ENCODE peak calls at places on chromosomes 11 and 22, in ten cellular contexts. Q, T, W, B, L, F, X, H, N and K are unnamed samples.

GRCh38 chr11:46361283-46362145 is 14.3 kb downstream of the DGKZ start:
- DNase-seq in Q (peak), T (peak), W (no peak), B (no peak), L (no peak), F (no peak), X (peak), H (peak), N (no peak), K (no peak)

GRCh38 chr11:122354029-122354697 is 238.1 kb upstream of the BLID start:
- DNase-seq in Q (no peak), T (no peak), W (no peak), B (no peak), L (no peak), F (no peak), X (peak), H (no peak), N (no peak), K (no peak)

GRCh38 chr11:76674517-76675400 is 4.2 kb upstream of the LRRC32 start:
- DNase-seq in Q (peak), T (no peak), W (no peak), B (no peak), L (no peak), F (no peak), X (no peak), H (no peak), N (no peak), K (no peak)

GRCh38 chr11:1064167-1064566 is 10.5 kb upstream of the MUC2 start:
- DNase-seq in Q (no peak), T (no peak), W (no peak), B (no peak), L (no peak), F (no peak), X (no peak), H (no peak), N (no peak), K (no peak)

GRCh38 chr11:65429069-65429681 is 6.6 kb downstream of the NEAT1 start:
- DNase-seq in Q (peak), T (no peak), W (peak), B (no peak), L (peak), F (no peak), X (peak), H (peak), N (peak), K (no peak)

GRCh38 chr11:121449626-121450025 is 2.5 kb upstream of the SORL1 start:
- DNase-seq in Q (no peak), T (no peak), W (no peak), B (no peak), L (no peak), F (no peak), X (no peak), H (no peak), N (no peak), K (no peak)

GRCh38 chr11:103659138-103659734 is 377.2 kb upstream of the DDI1 start:
- DNase-seq in Q (no peak), T (no peak), W (no peak), B (no peak), L (peak), F (no peak), X (no peak), H (no peak), N (no peak), K (no peak)

GRCh38 chr11:76007179-76007578 is 192.2 kb downstream of the UVRAG start:
- DNase-seq in Q (no peak), T (no peak), W (no peak), B (no peak), L (no peak), F (no peak), X (no peak), H (no peak), N (no peak), K (no peak)

GRCh38 chr11:15690326-15690725 is 575.6 kb downstream of the INSC start:
- DNase-seq in Q (no peak), T (no peak), W (no peak), B (no peak), L (no peak), F (no peak), X (no peak), H (no peak), N (no peak), K (no peak)

GRCh38 chr22:43890901-43891331 is 897 bp downstream of the PNPLA5 start:
- DNase-seq in Q (no peak), T (peak), W (no peak), B (no peak), L (no peak), F (no peak), X (no peak), H (no peak), N (no peak), K (no peak)

GRCh38 chr11:114398303-114398920 is 1.9 kb downstream of the C11orf71 start:
- DNase-seq in Q (no peak), T (no peak), W (peak), B (no peak), L (peak), F (no peak), X (no peak), H (no peak), N (no peak), K (no peak)

GRCh38 chr11:102453921-102454320 is 1.4 kb upstream of the TMEM123 start:
- DNase-seq in Q (no peak), T (no peak), W (peak), B (no peak), L (no peak), F (no peak), X (no peak), H (no peak), N (no peak), K (no peak)

GRCh38 chr11:15824060-15824459 is 532.3 kb downstream of the SOX6 start:
- DNase-seq in Q (no peak), T (no peak), W (no peak), B (peak), L (no peak), F (no peak), X (no peak), H (no peak), N (no peak), K (no peak)

GRCh38 chr11:94775576-94776327 is 7.6 kb downstream of the AMOTL1 start:
- DNase-seq in Q (no peak), T (no peak), W (no peak), B (no peak), L (no peak), F (no peak), X (no peak), H (no peak), N (no peak), K (no peak)

GRCh38 chr22:20807315-20807752 is 33.4 kb downstream of the SERPIND1 start:
- DNase-seq in Q (peak), T (no peak), W (peak), B (peak), L (peak), F (peak), X (peak), H (no peak), N (no peak), K (no peak)

GRCh38 chr11:30775123-30775522 is 189.0 kb upstream of the MPPED2 start:
- DNase-seq in Q (no peak), T (no peak), W (no peak), B (no peak), L (no peak), F (no peak), X (no peak), H (no peak), N (no peak), K (no peak)
- TF ChIP-seq CTCF in Q (no peak), T (peak), W (no peak), B (no peak), L (no peak), F (no peak), X (no peak), H (no peak), N (no peak), K (no peak)

DNA sequence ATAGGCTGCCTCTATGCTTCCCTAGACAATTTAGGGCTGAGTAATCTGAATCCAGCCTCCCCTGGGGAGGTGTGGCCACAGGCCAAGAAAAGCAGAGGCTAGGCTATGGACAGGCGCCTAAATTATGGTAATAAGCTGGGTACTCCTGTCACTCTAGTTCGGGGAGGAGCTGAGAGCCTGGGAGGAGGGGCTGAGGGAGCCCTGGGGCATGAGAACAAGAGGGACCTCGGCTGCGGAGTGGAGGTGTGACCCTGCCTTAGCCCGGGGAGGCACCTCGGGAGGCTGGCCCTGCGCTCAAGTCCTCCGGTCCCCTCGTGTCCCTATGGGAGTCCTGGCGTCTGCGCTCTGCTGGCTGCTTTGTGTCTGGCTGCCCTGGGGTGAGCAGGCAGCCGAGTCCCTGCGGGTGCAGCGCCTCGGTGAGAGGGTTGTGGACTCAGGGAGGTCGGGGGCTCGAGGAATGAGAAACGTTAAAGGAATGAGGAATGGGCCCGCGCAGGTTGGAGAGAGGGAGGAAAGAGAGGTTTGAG is at the start of gene OTOG:
- DNase-seq in Q (no peak), T (no peak), W (peak), B (no peak), L (peak), F (no peak), X (no peak), H (no peak), N (no peak), K (no peak)
- H3K4me3 ChIP-seq in Q (no peak), T (no peak), W (no peak), B (no peak), L (no peak), F (no peak), X (no peak), H (no peak), N (no peak), K (no peak)

DNA sequence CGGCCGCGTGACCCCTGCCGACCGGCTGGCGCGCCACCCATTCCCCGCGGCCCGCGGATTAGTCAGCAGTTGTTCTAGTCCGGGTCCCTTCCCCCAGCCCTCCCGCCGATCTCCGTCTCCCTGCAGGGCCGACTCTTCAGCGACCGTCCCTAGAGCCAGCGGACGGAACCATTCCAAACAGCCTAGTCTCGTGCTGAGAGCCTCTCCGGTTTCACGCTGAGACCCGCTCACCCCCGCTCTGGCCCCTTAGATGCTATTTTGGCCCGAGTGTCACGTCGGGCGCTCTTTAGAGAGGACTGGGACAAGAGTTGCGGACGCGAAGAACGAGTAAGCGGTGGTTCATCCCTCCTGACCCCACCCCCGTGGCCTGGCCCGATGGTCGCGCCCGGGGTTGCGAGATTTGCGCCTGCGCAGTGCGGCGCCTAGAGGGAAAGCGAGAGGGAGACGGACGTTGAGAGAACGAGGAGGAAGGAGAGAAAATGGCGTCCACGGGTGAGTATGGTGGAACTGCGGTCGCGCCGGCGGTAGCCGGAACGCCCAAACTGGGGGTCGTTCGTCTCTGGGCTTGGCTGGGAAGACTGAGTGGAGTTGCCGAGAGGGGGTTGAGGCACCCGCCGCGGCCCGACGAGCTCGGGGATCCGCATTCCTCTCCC is at the start of the genes EWSR1 and RHBDD3:
- DNase-seq in Q (peak), T (peak), W (peak), B (peak), L (peak), F (peak), X (peak), H (peak), N (peak), K (peak)
- TF ChIP-seq CTCF in Q (no peak), T (no peak), W (no peak), B (no peak), L (no peak), F (no peak), X (no peak), H (no peak), N (no peak), K (no peak)

GRCh38 chr22:25567305-25567704 is 2.8 kb downstream of the GRK3 start:
- DNase-seq in Q (no peak), T (no peak), W (peak), B (no peak), L (no peak), F (no peak), X (no peak), H (no peak), N (no peak), K (no peak)
- H3K4me3 ChIP-seq in Q (peak), T (no peak), W (no peak), B (no peak), L (no peak), F (no peak), X (no peak), H (no peak), N (no peak), K (no peak)

GRCh38 chr11:10298342-10298741 is 4.3 kb upstream of the SBF2 start:
- DNase-seq in Q (peak), T (no peak), W (peak), B (peak), L (peak), F (no peak), X (peak), H (no peak), N (no peak), K (no peak)
- TF ChIP-seq CTCF in Q (peak), T (no peak), W (no peak), B (peak), L (peak), F (no peak), X (peak), H (no peak), N (no peak), K (peak)

GRCh38 chr22:47125603-47126002 is 363.2 kb downstream of the TBC1D22A start:
- DNase-seq in Q (no peak), T (no peak), W (no peak), B (no peak), L (no peak), F (no peak), X (peak), H (no peak), N (no peak), K (no peak)

GRCh38 chr22:47128216-47129215 is 366.1 kb downstream of the TBC1D22A start:
- DNase-seq in Q (no peak), T (no peak), W (no peak), B (no peak), L (no peak), F (no peak), X (no peak), H (no peak), N (no peak), K (no peak)

GRCh38 chr22:47129902-47130301 is 367.5 kb downstream of the TBC1D22A start:
- DNase-seq in Q (peak), T (no peak), W (peak), B (no peak), L (peak), F (no peak), X (no peak), H (no peak), N (peak), K (no peak)

GRCh38 chr22:47126344-47126811 is 363.9 kb downstream of the TBC1D22A start:
- DNase-seq in Q (no peak), T (no peak), W (no peak), B (no peak), L (no peak), F (no peak), X (no peak), H (no peak), N (no peak), K (no peak)

GRCh38 chr22:47127441-47127871 is 365.0 kb downstream of the TBC1D22A start:
- DNase-seq in Q (no peak), T (no peak), W (no peak), B (no peak), L (no peak), F (no peak), X (no peak), H (no peak), N (no peak), K (no peak)
- H3K4me3 ChIP-seq in Q (no peak), T (no peak), W (no peak), B (no peak), L (no peak), F (no peak), X (no peak), H (no peak), N (no peak), K (no peak)

GRCh38 chr11:63907063-63907462 is 9.9 kb downstream of the RCOR2 start:
- DNase-seq in Q (no peak), T (no peak), W (no peak), B (no peak), L (no peak), F (no peak), X (no peak), H (no peak), N (no peak), K (no peak)

GRCh38 chr11:63906087-63906486 is 10.9 kb downstream of the RCOR2 start:
- DNase-seq in Q (no peak), T (no peak), W (no peak), B (no peak), L (no peak), F (no peak), X (no peak), H (no peak), N (no peak), K (no peak)

GRCh38 chr11:63905179-63905578 is 11.8 kb downstream of the RCOR2 start:
- DNase-seq in Q (no peak), T (no peak), W (no peak), B (no peak), L (no peak), F (no peak), X (no peak), H (no peak), N (no peak), K (no peak)

GRCh38 chr11:63907808-63908530 is 9.0 kb downstream of the RCOR2 start:
- DNase-seq in Q (no peak), T (no peak), W (no peak), B (no peak), L (no peak), F (no peak), X (no peak), H (no peak), N (no peak), K (no peak)

DNA sequence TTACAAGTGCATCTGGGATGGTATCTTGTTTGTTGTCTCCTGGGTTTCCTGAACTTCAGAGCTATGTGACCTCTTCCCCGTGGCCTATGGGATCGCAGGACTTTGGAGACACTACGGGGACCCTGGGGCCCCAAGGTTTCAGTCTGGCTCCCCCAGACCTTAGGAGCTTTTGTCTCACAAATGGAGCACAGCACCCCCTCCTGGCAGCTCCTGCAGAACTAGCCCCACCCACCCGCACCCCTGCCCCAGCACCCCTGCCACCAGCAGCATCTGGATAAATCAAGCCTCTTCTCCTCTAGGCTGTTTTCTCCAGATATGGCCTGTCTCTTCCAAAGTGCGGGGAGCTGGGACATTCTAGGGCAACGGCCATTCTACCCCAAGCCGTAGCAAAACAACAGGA is 10.4 kb downstream of the RCOR2 start:
- DNase-seq in Q (peak), T (no peak), W (peak), B (no peak), L (peak), F (no peak), X (peak), H (no peak), N (peak), K (no peak)
- TF ChIP-seq CTCF in Q (peak), T (no peak), W (peak), B (peak), L (peak), F (peak), X (peak), H (peak), N (no peak), K (peak)